ENCODE peak calls at places on chromosomes 2 and 18, in five cellular contexts. M is PC-3, H is fibroblast of lung, C is Karpas-422, Q is neuronal stem cell. J is an unnamed sample.
A peak's percentile ranks its signal among the peaks of the same experiment; 100 is the strongest.

GRCh38 chr2:176664478-176664877 is 395.2 kb downstream of the MTX2 start:
- DNase-seq in M (peak; percentile 47), H (no peak), C (no peak), Q (no peak), J (no peak)

GRCh38 chr2:205967391-205968075 is 118.4 kb downstream of the INO80D start:
- DNase-seq in M (no peak), H (peak; percentile 7), C (no peak), Q (no peak), J (no peak)

GRCh38 chr2:120793682-120794403 is 58.2 kb downstream of the GLI2 start:
- DNase-seq in M (peak; percentile 71), H (peak; percentile 33), C (no peak), Q (no peak), J (no peak)

GRCh38 chr2:23901966-23902942 is 24.7 kb downstream of the ATAD2B start:
- DNase-seq in M (peak; percentile 87), H (peak; percentile 57), C (no peak), Q (no peak), J (no peak)

GRCh38 chr18:1412660-1413659 is 508.3 kb downstream of the ADCYAP1 start:
- DNase-seq in M (peak; percentile 76), H (no peak), C (no peak), Q (no peak), J (no peak)

GRCh38 chr18:41771971-41772370 is 183.1 kb upstream of the PIK3C3 start:
- DNase-seq in M (no peak), H (peak; percentile 1), C (no peak), Q (no peak), J (no peak)

GRCh38 chr2:26245810-26246209 is 1.1 kb downstream of the HADHB start:
- DNase-seq in M (peak; percentile 26), H (peak; percentile 20), C (peak; percentile 70), Q (no peak), J (peak; percentile 31)

GRCh38 chr2:151720521-151720920 is 13.8 kb downstream of the NEB start:
- DNase-seq in M (no peak), H (no peak), C (no peak), Q (no peak), J (no peak)

GRCh38 chr18:31793531-31793930 is 32.9 kb upstream of the SLC25A52 start:
- DNase-seq in M (no peak), H (no peak), C (no peak), Q (no peak), J (no peak)

GRCh38 chr2:20485989-20486388 is 39.1 kb downstream of the RHOB start:
- DNase-seq in M (no peak), H (no peak), C (no peak), Q (no peak), J (no peak)

GRCh38 chr2:151827564-151828142 is 568 bp downstream of the ARL5A start:
- DNase-seq in M (peak; percentile 14), H (peak; percentile 21), C (peak; percentile 58), Q (peak; percentile 14), J (peak; percentile 50)

GRCh38 chr2:119707117-119708087 is 28.4 kb downstream of the TMEM177 start:
- DNase-seq in M (no peak), H (no peak), C (peak; percentile 48), Q (no peak), J (no peak)

GRCh38 chr2:58448065-58448507 is 207.0 kb upstream of the FANCL start:
- DNase-seq in M (peak; percentile 84), H (peak; percentile 73), C (peak; percentile 82), Q (peak; percentile 75), J (peak; percentile 50)

GRCh38 chr18:8601277-8602032 is 7.8 kb upstream of the RAB12 start:
- DNase-seq in M (no peak), H (no peak), C (peak; percentile 51), Q (no peak), J (peak; percentile 52)

GRCh38 chr2:230068658-230069080 is at the start of gene SLC16A14:
- DNase-seq in M (peak; percentile 84), H (peak; percentile 66), C (peak; percentile 64), Q (peak; percentile 36), J (peak; percentile 6)

GRCh38 chr18:11309172-11309571 is 159.8 kb upstream of the PIEZO2 start:
- DNase-seq in M (peak; percentile 33), H (peak; percentile 24), C (peak; percentile 65), Q (no peak), J (peak; percentile 45)

GRCh38 chr2:218875692-218876246 is 4.9 kb upstream of the WNT10A start:
- DNase-seq in M (no peak), H (no peak), C (no peak), Q (no peak), J (no peak)

GRCh38 chr2:177264209-177264538 is 353 bp downstream of the NFE2L2 start:
- DNase-seq in M (peak; percentile 24), H (peak; percentile 39), C (no peak), Q (no peak), J (no peak)

GRCh38 chr2:15561574-15562344 is 625 bp upstream of the NBAS start:
- DNase-seq in M (peak; percentile 25), H (peak; percentile 54), C (peak; percentile 56), Q (no peak), J (peak; percentile 12)

GRCh38 chr2:28525481-28525880 is 29.6 kb downstream of the PLB1 start:
- DNase-seq in M (no peak), H (no peak), C (no peak), Q (no peak), J (no peak)

GRCh38 chr2:161116463-161116960 is 43.7 kb upstream of the TANK start:
- DNase-seq in M (no peak), H (no peak), C (peak; percentile 95), Q (no peak), J (peak; percentile 40)

GRCh38 chr2:45746888-45747287 is 95.4 kb downstream of the PRKCE start:
- DNase-seq in M (no peak), H (no peak), C (no peak), Q (no peak), J (no peak)

GRCh38 chr2:59399126-59399525 is 1154.3 kb downstream of the BCL11A start:
- DNase-seq in M (no peak), H (no peak), C (no peak), Q (no peak), J (no peak)

DNA sequence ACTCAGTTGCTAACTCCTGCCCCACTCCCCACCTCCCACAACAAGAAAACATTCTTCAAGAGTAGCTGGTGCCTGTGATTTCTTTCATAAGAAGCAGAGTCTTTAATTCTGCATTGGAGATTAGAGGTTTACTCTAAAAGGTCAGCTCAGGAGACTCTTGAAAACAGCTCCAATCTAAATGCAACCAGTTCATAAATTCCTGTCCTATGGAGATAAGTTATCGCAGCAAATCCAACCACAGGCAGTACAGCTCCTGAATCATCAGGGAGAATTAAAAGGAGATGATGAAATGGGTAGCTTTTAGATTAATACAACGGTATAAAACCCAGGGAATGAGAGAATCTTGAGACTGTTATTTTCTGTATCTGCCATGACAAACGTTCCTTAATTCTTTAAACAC is 130.7 kb downstream of the SOCS6 start:
- DNase-seq in M (no peak), H (peak; percentile 76), C (no peak), Q (no peak), J (no peak)
- H3K4me2 ChIP-seq in M (no peak overlapping the region), H (peak overlapping the region; percentile 51), C (no peak overlapping the region), Q (no peak overlapping the region), J (no peak overlapping the region)

DNA sequence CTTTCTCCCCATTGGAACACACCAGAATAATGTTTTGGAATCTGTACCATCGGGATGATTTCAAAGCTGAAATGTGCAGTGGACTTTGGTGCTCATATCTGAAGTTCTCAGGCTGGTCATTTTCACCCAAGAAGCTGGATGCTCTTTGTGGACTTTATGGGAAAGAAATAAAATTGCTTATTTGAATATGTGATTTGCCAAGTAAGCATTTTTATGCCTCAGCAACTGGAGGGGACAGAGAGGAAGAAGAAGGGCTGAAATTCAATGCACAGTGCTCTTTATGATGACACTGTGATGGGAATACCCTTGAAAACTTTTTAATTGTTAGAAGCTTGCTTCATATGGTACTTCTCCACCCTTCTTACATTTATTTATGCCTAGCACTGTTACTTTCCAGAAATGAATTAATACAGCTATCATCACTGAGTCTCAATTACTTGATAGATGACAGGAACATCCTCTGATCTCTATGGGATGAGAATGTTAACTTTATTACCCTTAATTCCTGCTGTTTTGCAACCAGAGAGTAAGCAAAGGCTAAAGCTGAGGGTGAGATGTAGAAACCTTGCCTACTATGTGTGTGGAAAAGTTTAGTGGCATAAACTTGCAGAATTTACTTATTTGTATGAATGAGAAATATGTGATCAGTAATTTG is 23.6 kb downstream of the SETBP1 start:
- DNase-seq in M (no peak), H (no peak), C (no peak), Q (no peak), J (no peak)
- H3K4me2 ChIP-seq in M (no peak overlapping the region), H (no peak overlapping the region), C (no peak overlapping the region), Q (no peak overlapping the region), J (no peak overlapping the region)

DNA sequence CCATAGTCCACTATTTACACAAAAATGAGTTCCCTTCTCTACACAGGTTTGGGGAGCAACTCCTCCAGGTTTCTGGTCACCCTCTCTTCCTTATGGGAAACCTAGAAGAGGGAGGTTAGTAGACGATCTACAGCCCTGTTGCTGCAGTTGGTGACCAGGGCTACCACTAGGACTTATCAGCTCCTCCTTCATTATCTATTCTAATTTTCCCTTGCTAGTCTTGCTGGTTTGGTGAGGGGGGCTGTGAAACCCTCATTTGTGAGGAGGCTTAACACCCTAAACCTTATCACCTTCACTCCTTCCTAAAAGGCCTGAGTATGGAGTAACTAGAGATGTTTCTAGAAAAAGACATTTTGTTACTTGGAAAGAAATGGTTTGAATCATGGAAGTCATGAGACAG is 2.9 kb upstream of the WDR7 start:
- DNase-seq in M (no peak), H (no peak), C (no peak), Q (no peak), J (no peak)
- H3K4me2 ChIP-seq in M (no peak overlapping the region), H (no peak overlapping the region), C (no peak overlapping the region), Q (no peak overlapping the region), J (no peak overlapping the region)

GRCh38 chr18:13584826-13585225 is 141.5 kb downstream of the FAM210A start:
- DNase-seq in M (no peak), H (no peak), C (peak; percentile 91), Q (no peak), J (no peak)

GRCh38 chr18:13587477-13587876 is 138.9 kb downstream of the FAM210A start:
- DNase-seq in M (no peak), H (no peak), C (no peak), Q (no peak), J (no peak)

GRCh38 chr18:13587001-13587400 is 139.4 kb downstream of the FAM210A start:
- DNase-seq in M (no peak), H (no peak), C (peak; percentile 79), Q (no peak), J (no peak)

GRCh38 chr18:13583567-13584245 is 142.7 kb downstream of the FAM210A start:
- DNase-seq in M (no peak), H (no peak), C (peak; percentile 65), Q (peak; percentile 21), J (no peak)

DNA sequence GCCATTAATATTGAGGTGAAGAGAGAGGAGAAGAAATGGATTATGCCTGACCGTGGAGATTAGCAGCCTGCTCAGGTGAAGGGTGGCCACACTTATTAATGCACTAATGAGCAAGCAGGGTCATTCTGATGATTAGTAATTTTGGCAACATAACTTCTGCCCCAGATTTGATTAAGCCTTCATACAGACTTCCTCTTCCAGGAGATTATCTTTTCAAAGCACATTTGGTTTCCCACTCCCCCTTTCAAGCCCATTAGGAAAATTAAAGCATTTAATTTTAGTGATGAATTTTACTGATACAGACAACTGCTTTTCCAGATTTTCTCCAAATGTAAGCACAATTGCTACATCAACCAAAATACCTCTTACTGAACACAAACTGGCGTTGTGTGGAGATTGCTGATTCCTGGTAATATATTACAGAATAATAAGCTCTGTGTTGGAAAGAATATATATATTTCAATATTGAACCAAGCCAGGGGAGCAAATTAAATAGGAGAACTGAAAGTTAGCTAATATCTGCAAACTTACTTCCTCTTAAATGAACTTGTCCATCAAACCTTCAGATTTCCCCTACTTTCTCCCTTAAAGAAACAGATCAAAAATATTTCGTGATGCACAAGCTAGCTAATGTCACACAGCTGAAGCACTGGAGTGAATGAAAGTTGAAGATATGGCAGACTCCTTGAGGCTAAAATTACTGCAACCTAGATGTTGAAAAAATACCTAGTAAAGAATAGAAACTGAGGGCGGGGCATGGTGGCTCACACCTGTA is 140.8 kb downstream of the FAM210A start:
- DNase-seq in M (no peak), H (no peak), C (peak; percentile 95), Q (no peak), J (peak; percentile 43)
- H3K4me2 ChIP-seq in M (no peak overlapping the region), H (no peak overlapping the region), C (peak overlapping the region; percentile 64), Q (no peak overlapping the region), J (peak overlapping the region; percentile 72)